ENCODE peak calls at places on chromosomes 1 and 21, in four cellular contexts. M, P, A and O are unnamed samples.

GRCh38 chr1:160669802-160670201 is 23.0 kb upstream of the SLAMF1 start:
- DNase-seq in M (no peak), P (no peak), A (no peak), O (no peak)

GRCh38 chr1:37519613-37520012 is 5.0 kb upstream of the MEAF6 start:
- DNase-seq in M (no peak), P (no peak), A (no peak), O (no peak)

GRCh38 chr1:199041173-199041914 is 402.5 kb downstream of the PTPRC start:
- DNase-seq in M (no peak), P (no peak), A (no peak), O (no peak)

GRCh38 chr1:27360159-27361043 is 6.4 kb downstream of the MAP3K6 start:
- DNase-seq in M (peak), P (no peak), A (peak), O (no peak)

GRCh38 chr1:38476111-38476783 is 383.3 kb downstream of the RRAGC start:
- DNase-seq in M (no peak), P (no peak), A (no peak), O (no peak)

GRCh38 chr1:239843556-239843955 is 248.1 kb upstream of the FMN2 start:
- DNase-seq in M (no peak), P (no peak), A (no peak), O (no peak)

GRCh38 chr1:171310661-171311087 is 3.3 kb upstream of the FMO4 start:
- DNase-seq in M (no peak), P (no peak), A (no peak), O (no peak)

GRCh38 chr1:236829085-236829484 is 34.0 kb downstream of the MTR start:
- DNase-seq in M (no peak), P (no peak), A (no peak), O (peak)

GRCh38 chr1:26697978-26698849 is 2.4 kb downstream of the ARID1A start:
- DNase-seq in M (no peak), P (peak), A (peak), O (peak)

GRCh38 chr21:30623362-30623761 is 2.9 kb downstream of the KRTAP20-4 start:
- DNase-seq in M (no peak), P (no peak), A (no peak), O (no peak)

GRCh38 chr21:43758132-43758619 is 17.9 kb downstream of the CSTB start:
- DNase-seq in M (no peak), P (no peak), A (no peak), O (no peak)

GRCh38 chr1:27603320-27603961 is 503 bp downstream of the AHDC1 start:
- DNase-seq in M (no peak), P (peak), A (peak), O (peak)